ENCODE peak calls at places on chromosomes 2 and 18, in eight cellular contexts. L is ovary, M is hepatocyte, V is endodermal cell, Q is ascending aorta, X is PC-9, S is H7, I is mammary epithelial cell. K is an unnamed sample.

GRCh38 chr2:64594563-64594989 is 59.1 kb downstream of the SERTAD2 start:
- DNase-seq in L (no peak), Q (no peak), I (peak; percentile 68), S (no peak), V (no peak), M (no peak), X (no peak), K (peak; percentile 44)

GRCh38 chr2:26988165-26988879 is 17.9 kb downstream of the MAPRE3 start:
- DNase-seq in X (no peak), S (no peak), Q (no peak), V (no peak), L (no peak), M (no peak), I (peak; percentile 29), K (peak; percentile 31)

GRCh38 chr2:71936076-71937030 is 211.3 kb downstream of the CYP26B1 start:
- DNase-seq in Q (no peak), S (peak; percentile 3), X (no peak), I (no peak), L (no peak), V (no peak), M (no peak), K (no peak)

GRCh38 chr2:96907405-96908041 is 37.6 kb upstream of the SEMA4C start:
- DNase-seq in I (no peak), X (no peak), L (peak; percentile 67), Q (peak; percentile 77), S (peak; percentile 94), M (peak; percentile 73), V (peak; percentile 93), K (peak; percentile 90)

GRCh38 chr2:200774920-200775319 is 36.8 kb upstream of the BZW1 start:
- DNase-seq in X (no peak), Q (no peak), M (no peak), S (no peak), L (no peak), I (no peak), V (no peak), K (no peak)

GRCh38 chr18:54964741-54965140 is 5.5 kb upstream of the CCDC68 start:
- DNase-seq in X (no peak), M (no peak), S (no peak), Q (no peak), L (no peak), V (no peak), I (no peak), K (no peak)

GRCh38 chr2:120205901-120206581 is 17.2 kb downstream of the TMEM185B start:
- DNase-seq in I (no peak), S (peak; percentile 89), L (no peak), V (peak; percentile 92), X (no peak), Q (no peak), M (peak; percentile 69), K (no peak)

GRCh38 chr2:11564864-11565567 is 31.2 kb downstream of the GREB1 start:
- DNase-seq in V (peak; percentile 31), I (no peak), Q (no peak), X (no peak), L (peak; percentile 34), M (no peak), S (peak; percentile 38), K (no peak)

GRCh38 chr2:71801969-71802368 is 345.7 kb downstream of the CYP26B1 start:
- DNase-seq in I (peak; percentile 33), X (peak; percentile 25), S (peak; percentile 88), L (no peak), Q (no peak), V (peak; percentile 95), M (peak; percentile 59), K (peak; percentile 64)

GRCh38 chr2:82748653-82749052 is 1710.4 kb downstream of the SUCLG1 start:
- DNase-seq in X (no peak), Q (no peak), V (no peak), L (no peak), S (no peak), M (no peak), I (no peak), K (no peak)

GRCh38 chr2:236711440-236711839 is 141.8 kb downstream of the ACKR3 start:
- DNase-seq in M (no peak), I (peak; percentile 86), Q (no peak), X (peak; percentile 57), V (no peak), L (no peak), S (no peak), K (peak; percentile 91)

DNA sequence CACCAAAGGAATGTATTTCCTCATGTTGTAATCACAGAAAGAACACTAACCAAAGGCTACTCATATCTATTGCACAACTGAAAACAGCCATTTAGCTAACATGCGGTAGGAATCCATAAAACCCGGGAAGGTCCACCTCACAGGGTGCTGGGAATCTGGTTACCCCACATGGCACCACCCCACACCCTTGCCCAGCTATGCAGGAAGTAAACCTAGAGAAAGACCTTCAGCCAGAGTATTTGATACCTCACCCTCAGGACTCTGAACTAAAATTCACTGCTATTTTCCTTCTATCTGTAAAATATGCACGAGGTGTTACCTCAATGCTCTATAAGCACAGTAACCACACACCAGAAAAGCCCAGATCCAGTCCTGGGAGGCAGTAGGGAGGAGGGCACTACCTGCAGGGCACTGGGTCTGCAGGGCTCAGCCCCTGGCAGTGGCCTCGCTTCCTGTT is 45.8 kb downstream of the PTPN2 start:
- DNase-seq in M (peak; percentile 83), L (peak; percentile 30), S (peak; percentile 48), I (peak; percentile 94), Q (no peak), X (peak; percentile 92), V (peak; percentile 51), K (peak; percentile 71)
- H3K4me3 ChIP-seq in M (no peak overlapping the region), L (no peak overlapping the region), S (no peak overlapping the region), I (no peak overlapping the region), Q (no peak overlapping the region), X (peak overlapping the region; percentile 45), V (no peak overlapping the region), K (no peak overlapping the region)

DNA sequence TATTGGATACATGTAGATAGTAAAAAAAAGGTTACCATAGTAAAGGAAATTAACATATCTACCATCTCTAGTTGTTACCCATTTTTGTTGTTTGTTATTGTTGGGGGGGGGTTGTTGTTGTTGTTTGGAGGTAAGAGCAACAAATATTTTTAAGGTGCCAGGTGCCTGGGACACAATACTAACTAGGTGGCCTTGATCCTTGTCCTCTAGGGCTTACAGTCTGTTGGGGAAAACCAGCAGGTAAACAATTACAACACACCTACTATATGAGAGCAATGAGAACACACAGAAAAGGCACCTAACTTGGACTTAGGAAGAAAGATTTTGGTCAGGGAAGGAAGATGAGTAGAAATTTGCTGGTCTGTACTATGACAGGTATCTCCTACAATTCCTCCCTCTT is 46.3 kb downstream of the SCN9A start:
- DNase-seq in M (no peak), V (no peak), Q (no peak), I (no peak), X (no peak), S (no peak), L (no peak), K (no peak)
- H3K27me3 ChIP-seq in M (no peaks in the 10 kb centered on the region), V (no peaks in the 10 kb centered on the region), Q (no peaks in the 10 kb centered on the region), I (no peaks in the 10 kb centered on the region), X (no peaks in the 10 kb centered on the region), S (no peaks in the 10 kb centered on the region), L (no peaks in the 10 kb centered on the region), K (no peaks in the 10 kb centered on the region)

GRCh38 chr2:216113572-216113971 is 4.4 kb downstream of the XRCC5 start:
- DNase-seq in I (no peak), S (no peak), X (no peak), V (no peak), L (no peak), Q (no peak), M (no peak), K (no peak)
- H3K36me3 ChIP-seq in I (peaks cover 45% of the 10 kb centered on the region), S (peaks cover 54% of the 10 kb centered on the region), X (peaks cover 62% of the 10 kb centered on the region), V (peaks cover 78% of the 10 kb centered on the region), L (no peaks in the 10 kb centered on the region), Q (peaks cover 38% of the 10 kb centered on the region), M (no peaks in the 10 kb centered on the region), K (peaks cover 88% of the 10 kb centered on the region)

GRCh38 chr2:220029013-220029412 is 401.6 kb downstream of the SLC4A3 start:
- DNase-seq in S (no peak), Q (no peak), I (peak; percentile 29), L (no peak), M (no peak), V (no peak), X (no peak), K (no peak)
- H3K4me3 ChIP-seq in S (no peak overlapping the region), Q (no peak overlapping the region), I (no peak overlapping the region), L (no peak overlapping the region), M (no peak overlapping the region), V (no peak overlapping the region), X (no peak overlapping the region), K (no peak overlapping the region)

GRCh38 chr18:79582978-79583377 is 96.6 kb upstream of the CTDP1 start:
- DNase-seq in I (no peak), M (no peak), V (peak; percentile 33), Q (no peak), X (no peak), S (no peak), L (no peak), K (no peak)
- H3K27me3 ChIP-seq in I (no peaks in the 10 kb centered on the region), M (no peaks in the 10 kb centered on the region), V (no peaks in the 10 kb centered on the region), Q (no peaks in the 10 kb centered on the region), X (peaks cover 50% of the 10 kb centered on the region), S (no peaks in the 10 kb centered on the region), L (no peaks in the 10 kb centered on the region), K (no peaks in the 10 kb centered on the region)

GRCh38 chr2:241597561-241597960 is 39.0 kb downstream of the BOK start:
- DNase-seq in Q (no peak), L (no peak), I (no peak), S (no peak), X (no peak), V (no peak), M (no peak), K (no peak)
- H3K36me3 ChIP-seq in Q (peaks cover 60% of the 10 kb centered on the region), L (no peaks in the 10 kb centered on the region), I (peaks cover 15% of the 10 kb centered on the region), S (peaks cover 12% of the 10 kb centered on the region), X (no peaks in the 10 kb centered on the region), V (peaks cover 35% of the 10 kb centered on the region), M (no peaks in the 10 kb centered on the region), K (peaks cover 72% of the 10 kb centered on the region)

GRCh38 chr2:15968280-15969178 is 28.2 kb downstream of the MYCN start:
- DNase-seq in S (no peak), Q (no peak), V (peak; percentile 49), I (peak; percentile 88), L (no peak), M (no peak), X (no peak), K (no peak)

GRCh38 chr2:15967415-15968279 is 27.3 kb downstream of the MYCN start:
- DNase-seq in X (no peak), L (no peak), V (peak; percentile 37), Q (no peak), M (no peak), I (no peak), S (no peak), K (no peak)

GRCh38 chr2:15963977-15964670 is 23.8 kb downstream of the MYCN start:
- DNase-seq in X (no peak), S (no peak), L (no peak), Q (no peak), I (no peak), M (no peak), V (no peak), K (no peak)

GRCh38 chr2:15964936-15965563 is 24.7 kb downstream of the MYCN start:
- DNase-seq in I (peak; percentile 9), X (no peak), Q (no peak), L (no peak), S (no peak), M (no peak), V (no peak), K (no peak)

DNA sequence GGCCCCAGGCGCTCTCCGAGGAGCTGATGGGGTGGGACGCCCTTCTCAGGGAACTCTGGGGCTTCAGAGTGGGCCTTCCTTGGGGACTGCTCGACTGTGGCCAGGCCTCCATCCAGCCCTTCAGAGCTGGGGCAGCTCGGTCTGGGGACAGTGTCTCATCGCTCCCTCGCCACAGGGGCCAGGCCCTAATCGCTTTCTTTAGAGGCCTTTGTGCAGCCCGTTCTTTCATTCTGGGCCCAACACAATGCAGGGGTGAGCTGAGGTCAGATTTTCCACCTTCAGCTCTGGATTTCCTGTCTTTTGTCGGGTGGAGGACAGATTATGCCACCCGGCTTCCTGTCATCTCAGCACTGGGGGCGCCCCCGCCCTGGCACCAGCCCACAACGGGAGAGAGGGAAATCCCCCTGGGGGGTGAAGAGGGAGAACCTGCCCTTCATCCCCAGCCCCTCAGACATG is 25.2 kb downstream of the MYCN start:
- DNase-seq in M (no peak), V (peak; percentile 52), L (no peak), X (no peak), Q (no peak), I (no peak), S (peak; percentile 70), K (no peak)
- H3K4me3 ChIP-seq in M (no peak overlapping the region), V (no peak overlapping the region), L (no peak overlapping the region), X (no peak overlapping the region), Q (no peak overlapping the region), I (no peak overlapping the region), S (no peak overlapping the region), K (no peak overlapping the region)

K was measured in MG63.